ENCODE peak calls at places on chromosome 11, in eight cellular contexts. G is LoVo; S is SK-N-DZ; N is Caki2; W is nephron progenitor cell; R is stimulated activated CD8-positive, alpha-beta memory T cell treated with anti-CD3 and anti-CD28 coated beads, Interleukin-15, amount 100 ng/mL, for 4 hours; J is stimulated activated CD4-positive, alpha-beta T cell treated with anti-CD3 and anti-CD28 coated beads, TNF-alpha, amount 100 ng/mL, for 1 hour; B is AG10803. C is an unnamed sample.

GRCh38 chr11:12233602-12233925 is 123.2 kb downstream of the MICAL2 start:
- DNase-seq in G (no peak), S (no peak), N (no peak), W (no peak), R (no peak), J (no peak), B (no peak), C (no peak)

GRCh38 chr11:57638005-57638760 is 11.5 kb downstream of the YPEL4 start:
- DNase-seq in G (no peak), S (peak; percentile 93), N (peak; percentile 52), W (peak; percentile 86), R (no peak), J (no peak), B (peak; percentile 86), C (peak; percentile 11)

GRCh38 chr11:17807034-17807433 is 72.5 kb downstream of the KCNC1 start:
- DNase-seq in G (no peak), S (no peak), N (no peak), W (no peak), R (no peak), J (no peak), B (peak; percentile 55), C (no peak)

GRCh38 chr11:1049911-1050580 is 13.5 kb upstream of the MUC6 start:
- DNase-seq in G (no peak), S (no peak), N (no peak), W (peak; percentile 3), R (no peak), J (no peak), B (no peak), C (no peak)

GRCh38 chr11:128713595-128713994 is 19.7 kb downstream of the FLI1 start:
- DNase-seq in G (no peak), S (no peak), N (no peak), W (no peak), R (no peak), J (no peak), B (no peak), C (no peak)

GRCh38 chr11:95387319-95387718 is 156.3 kb upstream of the SESN3 start:
- DNase-seq in G (no peak), S (no peak), N (no peak), W (no peak), R (no peak), J (no peak), B (no peak), C (no peak)

GRCh38 chr11:62669420-62670161 is 1.9 kb upstream of the UQCC3 start:
- DNase-seq in G (no peak), S (peak; percentile 30), N (peak; percentile 14), W (no peak), R (no peak), J (no peak), B (no peak), C (no peak)

GRCh38 chr11:76693791-76694190 is 23.2 kb upstream of the LRRC32 start:
- DNase-seq in G (no peak), S (no peak), N (no peak), W (no peak), R (no peak), J (no peak), B (no peak), C (no peak)

GRCh38 chr11:45021001-45021400 is 70.3 kb upstream of the TP53I11 start:
- DNase-seq in G (no peak), S (no peak), N (no peak), W (no peak), R (no peak), J (no peak), B (no peak), C (no peak)

GRCh38 chr11:8327761-8328192 is 64.1 kb upstream of the LMO1 start:
- DNase-seq in G (no peak), S (no peak), N (no peak), W (no peak), R (no peak), J (no peak), B (no peak), C (no peak)

GRCh38 chr11:2094354-2095197 is 44.6 kb downstream of the IGF2 start:
- DNase-seq in G (no peak), S (no peak), N (no peak), W (no peak), R (no peak), J (no peak), B (no peak), C (no peak)

GRCh38 chr11:36512016-36512415 is 1.9 kb upstream of the TRAF6 start:
- DNase-seq in G (no peak), S (no peak), N (no peak), W (no peak), R (no peak), J (no peak), B (no peak), C (no peak)

GRCh38 chr11:117045956-117046355 is 52.3 kb downstream of the SIK3 start:
- DNase-seq in G (no peak), S (no peak), N (no peak), W (no peak), R (no peak), J (no peak), B (peak; percentile 77), C (no peak)

GRCh38 chr11:106121570-106122320 is 44.3 kb downstream of the AASDHPPT start:
- DNase-seq in G (peak; percentile 5), S (no peak), N (no peak), W (no peak), R (no peak), J (no peak), B (no peak), C (no peak)

GRCh38 chr11:125903753-125904659 is at the start of gene DDX25:
- DNase-seq in G (no peak), S (peak; percentile 71), N (no peak), W (peak; percentile 73), R (no peak), J (no peak), B (no peak), C (peak; percentile 21)

GRCh38 chr11:119845756-119846155 is 116.8 kb upstream of the NECTIN1 start:
- DNase-seq in G (peak; percentile 34), S (no peak), N (no peak), W (no peak), R (no peak), J (no peak), B (no peak), C (no peak)

GRCh38 chr11:71330996-71331395 is 78.6 kb upstream of the SHANK2 start:
- DNase-seq in G (no peak), S (no peak), N (no peak), W (no peak), R (no peak), J (no peak), B (no peak), C (no peak)

GRCh38 chr11:78418584-78419211 is 1.1 kb upstream of the GAB2 start:
- DNase-seq in G (no peak), S (no peak), N (no peak), W (no peak), R (no peak), J (no peak), B (no peak), C (no peak)

GRCh38 chr11:46210133-46210636 is 67.3 kb upstream of the CREB3L1 start:
- DNase-seq in G (no peak), S (no peak), N (no peak), W (no peak), R (no peak), J (no peak), B (peak; percentile 75), C (no peak)

GRCh38 chr11:1817000-1817399 is 17.8 kb upstream of the SYT8 start:
- DNase-seq in G (no peak), S (no peak), N (no peak), W (no peak), R (no peak), J (no peak), B (no peak), C (no peak)

GRCh38 chr11:119780264-119780953 is 51.4 kb upstream of the NECTIN1 start:
- DNase-seq in G (no peak), S (no peak), N (no peak), W (no peak), R (no peak), J (no peak), B (no peak), C (no peak)

GRCh38 chr11:60860943-60861342 is 5.2 kb upstream of the PTGDR2 start:
- DNase-seq in G (no peak), S (peak; percentile 32), N (no peak), W (no peak), R (no peak), J (no peak), B (no peak), C (no peak)

GRCh38 chr11:71330349-71330748 is 78.0 kb upstream of the SHANK2 start:
- DNase-seq in G (no peak), S (no peak), N (no peak), W (no peak), R (no peak), J (no peak), B (no peak), C (no peak)

GRCh38 chr11:81644239-81644840 is 1089.3 kb downstream of the FAM181B start:
- DNase-seq in G (peak; percentile 67), S (peak; percentile 58), N (peak; percentile 37), W (peak; percentile 35), R (no peak), J (no peak), B (peak; percentile 39), C (peak; percentile 2)

GRCh38 chr11:128568166-128568778 is 19.1 kb downstream of the ETS1 start:
- DNase-seq in G (no peak), S (no peak), N (no peak), W (peak; percentile 35), R (no peak), J (no peak), B (no peak), C (no peak)

GRCh38 chr11:131770801-131771200 is 400.4 kb downstream of the NTM start:
- DNase-seq in G (no peak), S (no peak), N (no peak), W (no peak), R (no peak), J (no peak), B (no peak), C (no peak)

GRCh38 chr11:12485328-12485727 is 108.0 kb downstream of the PARVA start:
- DNase-seq in G (peak; percentile 3), S (no peak), N (no peak), W (no peak), R (no peak), J (no peak), B (no peak), C (no peak)

GRCh38 chr11:126697937-126698336 is 302.6 kb downstream of the KIRREL3 start:
- DNase-seq in G (no peak), S (no peak), N (no peak), W (no peak), R (no peak), J (no peak), B (no peak), C (no peak)

GRCh38 chr11:72354356-72355115 is 79.8 kb downstream of the CLPB start:
- DNase-seq in G (no peak), S (peak; percentile 76), N (no peak), W (no peak), R (no peak), J (no peak), B (no peak), C (no peak)

GRCh38 chr11:17876827-17877226 is 136.0 kb downstream of the SERGEF start:
- DNase-seq in G (no peak), S (no peak), N (no peak), W (no peak), R (no peak), J (no peak), B (no peak), C (no peak)

GRCh38 chr11:704189-704798 is 1.7 kb upstream of the EPS8L2 start:
- DNase-seq in G (no peak), S (no peak), N (no peak), W (no peak), R (no peak), J (no peak), B (no peak), C (no peak)

GRCh38 chr11:2368178-2368850 is 8.8 kb upstream of the CD81 start:
- DNase-seq in G (no peak), S (no peak), N (no peak), W (no peak), R (no peak), J (no peak), B (no peak), C (no peak)

C was measured in stimulated activated naive CD4-positive, alpha-beta T cell.